ENCODE peak calls at places on chromosome 4, in eight cellular contexts. I is heart right ventricle; T is PC-3; W is mesenchymal stem cell; E is body of pancreas; L is right lobe of liver; X is GM23248; P is naive thymus-derived CD4-positive, alpha-beta T cell. R is an unnamed sample. For H3K4me1, the result is how much of the 10 kb centered on the place peaks cover.

GRCh38 chr4:13523105-13523477 is 21.2 kb downstream of the NKX3-2 start:
- DNase-seq in W (no peak), T (no peak), L (no peak), X (no peak), E (no peak), I (no peak), P (no peak), R (no peak)

GRCh38 chr4:188779586-188779985 is 640.3 kb downstream of the TRIML1 start:
- DNase-seq in W (peak), T (peak), X (peak), I (no peak), E (no peak), L (no peak), P (no peak), R (no peak)

GRCh38 chr4:165810726-165811125 is 62.3 kb upstream of the TLL1 start:
- DNase-seq in X (no peak), E (no peak), P (no peak), L (no peak), I (no peak), W (no peak), T (peak), R (no peak)

GRCh38 chr4:8836664-8837171 is 34.9 kb downstream of the HMX1 start:
- DNase-seq in W (no peak), T (no peak), I (no peak), P (no peak), L (no peak), X (no peak), E (no peak), R (no peak)

GRCh38 chr4:86117781-86118302 is 242.0 kb downstream of the MAPK10 start:
- DNase-seq in W (no peak), T (peak), P (no peak), L (no peak), X (peak), E (no peak), I (no peak), R (no peak)

GRCh38 chr4:118173956-118174355 is 139.7 kb downstream of the NDST3 start:
- DNase-seq in P (no peak), W (peak), L (no peak), I (no peak), T (peak), E (no peak), X (peak), R (no peak)

GRCh38 chr4:158112612-158113011 is 60.2 kb downstream of the GASK1B start:
- DNase-seq in E (no peak), X (no peak), I (no peak), P (no peak), W (peak), T (no peak), L (no peak), R (no peak)

GRCh38 chr4:2650276-2650675 is 105.9 kb downstream of the TNIP2 start:
- DNase-seq in W (no peak), P (no peak), I (no peak), L (no peak), T (no peak), E (no peak), X (no peak), R (no peak)

GRCh38 chr4:69813628-69814027 is 46.3 kb downstream of the SULT1E1 start:
- DNase-seq in T (no peak), I (no peak), P (no peak), W (no peak), E (no peak), L (no peak), X (no peak), R (no peak)
- H3K27ac ChIP-seq in T (no peak), I (no peak), P (no peak), W (no peak), E (no peak), L (no peak), X (no peak), R (no peak)

GRCh38 chr4:163871078-163871477 is 376.6 kb downstream of the TMA16 start:
- DNase-seq in T (no peak), I (no peak), L (no peak), P (no peak), E (no peak), W (no peak), X (no peak), R (no peak)

GRCh38 chr4:163865010-163865409 is 370.5 kb downstream of the TMA16 start:
- DNase-seq in E (no peak), W (no peak), X (no peak), L (no peak), T (no peak), P (no peak), I (no peak), R (no peak)

GRCh38 chr4:163863082-163863481 is 368.6 kb downstream of the TMA16 start:
- DNase-seq in P (no peak), X (no peak), W (no peak), T (no peak), I (no peak), E (no peak), L (no peak), R (no peak)

GRCh38 chr4:163866728-163867313 is 372.3 kb downstream of the TMA16 start:
- DNase-seq in T (peak), W (peak), E (no peak), L (no peak), I (no peak), X (no peak), P (no peak), R (no peak)
- H3K4me3 ChIP-seq in T (peak), W (no peak), E (no peak), L (no peak), I (no peak), X (no peak), P (no peak), R (no peak)

GRCh38 chr4:105631818-105632400 is 76.6 kb downstream of the INTS12 start:
- DNase-seq in T (peak), L (no peak), I (no peak), P (no peak), X (peak), E (no peak), W (peak), R (no peak)
- H3K4me1 ChIP-seq in T (under half), L (under half), I (under half), P (under half), X (under half), E (under half), W (under half), R (under half)

DNA sequence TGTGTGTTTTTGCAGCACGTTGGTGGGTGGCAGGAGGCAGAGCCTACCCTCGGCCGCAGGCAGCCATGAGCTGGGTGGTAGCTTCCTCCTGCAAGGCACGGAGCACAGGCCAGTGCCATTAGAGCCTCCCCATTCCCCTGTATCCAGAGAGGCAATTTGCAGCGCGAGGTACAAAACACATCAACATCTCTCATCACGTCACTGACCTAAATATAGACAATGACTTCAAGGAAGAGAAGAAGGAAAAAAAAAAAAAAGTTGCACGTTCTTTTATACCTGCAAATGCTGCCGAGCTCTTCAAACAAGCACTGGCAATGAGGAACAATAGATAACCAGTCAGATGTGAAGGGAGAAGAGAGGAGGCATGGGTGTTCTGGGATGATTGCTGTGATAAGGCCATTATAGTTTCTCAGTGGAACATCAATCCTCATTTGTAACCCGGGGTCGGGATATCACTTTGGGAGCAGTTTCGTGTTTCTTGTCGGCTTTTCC is 159.9 kb downstream of the MGST2 start:
- DNase-seq in W (no peak), L (no peak), E (no peak), P (no peak), X (no peak), T (no peak), I (no peak), R (no peak)
- H3K27ac ChIP-seq in W (no peak), L (no peak), E (no peak), P (no peak), X (no peak), T (no peak), I (peak), R (no peak)

DNA sequence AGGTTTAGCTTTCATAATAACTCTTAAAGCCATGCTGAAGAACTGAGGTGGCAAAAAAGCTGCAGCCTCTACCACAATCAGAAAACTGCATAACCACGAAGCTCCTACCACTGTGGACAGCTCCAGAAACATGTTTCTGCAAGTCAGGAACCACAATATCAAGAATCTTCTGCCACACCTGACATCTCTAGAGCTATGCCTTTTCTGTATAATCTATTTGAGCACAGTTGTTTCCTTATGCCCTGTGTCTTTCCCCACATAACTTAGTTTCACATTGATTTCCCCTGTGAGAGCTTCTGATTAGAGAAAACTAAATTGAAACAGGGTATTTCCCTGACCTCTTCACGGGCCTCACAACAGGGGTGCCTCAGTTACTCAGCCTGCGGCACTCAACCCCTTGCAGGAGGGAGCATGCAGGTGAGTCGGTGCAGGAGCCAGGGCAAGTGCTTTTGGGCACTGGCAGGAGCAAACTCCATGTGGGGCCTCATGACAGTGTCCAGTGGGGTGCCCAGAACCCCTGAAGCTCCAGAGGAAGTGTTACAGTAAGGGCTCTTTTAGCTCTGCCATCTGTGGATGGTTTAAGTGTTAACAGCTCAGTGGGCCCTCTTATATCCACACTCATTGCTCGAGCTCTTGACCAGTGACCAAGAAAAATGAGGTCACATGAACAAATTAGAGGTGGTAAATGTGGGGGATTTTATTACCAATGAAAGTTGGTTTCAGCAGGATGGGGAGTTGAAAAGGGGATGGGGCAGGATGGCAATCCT is 132.8 kb upstream of the BMP3 start:
- DNase-seq in X (no peak), I (no peak), W (no peak), P (no peak), T (no peak), E (no peak), L (no peak), R (no peak)
- H3K4me3 ChIP-seq in X (no peak), I (no peak), W (no peak), P (no peak), T (no peak), E (no peak), L (no peak), R (no peak)

DNA sequence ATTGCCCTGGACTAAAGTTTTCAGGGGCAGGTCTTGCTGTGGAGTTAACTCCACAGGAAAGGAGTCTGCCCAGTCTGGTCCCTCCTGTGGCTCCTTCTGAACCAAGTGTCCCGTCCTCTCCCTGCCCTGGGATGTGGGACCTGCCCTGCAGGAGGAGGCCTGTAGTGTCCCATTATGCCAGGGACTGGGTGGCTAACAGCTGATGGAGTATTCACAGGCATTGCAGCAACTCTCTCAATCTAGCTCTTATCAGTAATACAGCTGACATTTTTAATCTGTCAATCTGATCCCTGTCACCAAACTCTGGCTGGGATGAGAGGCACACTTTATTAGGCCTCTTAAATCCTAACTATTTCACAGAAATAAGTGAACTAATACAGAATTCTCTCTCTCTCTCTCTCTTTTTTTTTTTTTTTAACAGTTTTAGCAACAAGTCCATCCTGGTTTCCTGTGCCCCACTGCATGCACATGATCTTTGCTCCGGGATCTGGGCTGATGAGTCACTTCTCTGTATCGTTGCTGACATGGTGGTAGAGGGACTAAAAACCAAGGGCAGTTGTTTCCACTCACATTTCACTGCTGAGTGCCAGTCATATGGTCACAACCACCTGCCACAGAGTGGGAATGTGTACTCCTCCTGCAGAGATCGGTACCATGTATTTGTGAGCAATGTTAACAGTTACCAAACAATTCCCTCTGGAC is 39.1 kb downstream of the HAND2 start:
- DNase-seq in L (no peak), I (no peak), X (peak), T (peak), P (no peak), E (no peak), W (peak), R (no peak)
- H3K4me1 ChIP-seq in L (under half), I (under half), X (under half), T (under half), P (under half), E (under half), W (under half), R (under half)

GRCh38 chr4:140038031-140038533 is 115.9 kb downstream of the MAML3 start:
- DNase-seq in W (peak), E (peak), X (peak), I (no peak), P (no peak), T (peak), L (no peak), R (no peak)
- H3K27ac ChIP-seq in W (peak), E (no peak), X (peak), I (no peak), P (no peak), T (peak), L (no peak), R (no peak)

GRCh38 chr4:83219344-83219990 is 65.1 kb downstream of the COQ2 start:
- DNase-seq in E (peak), X (peak), T (no peak), W (no peak), P (peak), I (no peak), L (no peak), R (peak)
- H3K4me3 ChIP-seq in E (no peak), X (peak), T (no peak), W (no peak), P (peak), I (no peak), L (no peak), R (no peak)

DNA sequence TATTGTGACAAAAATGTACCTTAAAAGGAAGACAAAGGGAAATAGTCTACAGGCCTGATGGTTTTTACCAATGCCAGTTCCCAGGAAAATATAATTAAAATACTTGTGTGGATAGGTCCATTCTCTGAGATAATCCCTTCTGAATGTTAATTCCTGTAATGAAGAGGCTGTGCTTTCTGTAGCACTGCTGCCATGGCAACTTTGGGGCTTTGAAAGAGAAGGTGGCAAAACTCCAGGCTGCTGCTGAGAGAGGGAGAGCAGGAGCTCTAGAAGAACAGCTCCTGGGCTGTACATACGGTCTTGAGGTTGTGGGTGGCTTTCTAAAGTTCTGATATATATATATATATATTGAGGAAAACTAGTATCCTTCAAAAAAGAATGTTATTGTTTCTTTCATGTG is 125.4 kb downstream of the PDLIM5 start:
- DNase-seq in E (peak), L (no peak), W (peak), I (no peak), T (no peak), X (peak), P (no peak), R (no peak)
- H3K4me1 ChIP-seq in E (under half), L (under half), W (under half), I (half or more), T (under half), X (under half), P (under half), R (under half)